ENCODE peak calls at places on chromosomes 1 and 21, in four cellular contexts. Q is stimulated activated CD8-positive, alpha-beta memory T cell treated with anti-CD3 and anti-CD28 coated beads, Interleukin-4, amount 100 ng/mL, for 1 hour; C is stimulated activated CD4-positive, alpha-beta T cell treated with anti-CD3 and anti-CD28 coated beads, Interleukin-4, amount 100 ng/mL, for 48 hours; U is RPMI8226. G is an unnamed sample.
A peak's percentile ranks its signal among the peaks of the same experiment; 100 is the strongest.

GRCh38 chr1:87367549-87367948 is 38.9 kb downstream of the LMO4 start:
- DNase-seq in Q (no peak), C (no peak), U (no peak), G (no peak)

GRCh38 chr1:54716299-54717047 is 812 bp downstream of the TTC4 start:
- DNase-seq in Q (no peak), C (peak; percentile 6), U (no peak), G (no peak)

GRCh38 chr1:55506686-55507577 is 291.8 kb upstream of the USP24 start:
- DNase-seq in Q (no peak), C (no peak), U (no peak), G (no peak)

GRCh38 chr1:3289502-3289901 is 165.0 kb upstream of the ARHGEF16 start:
- DNase-seq in Q (no peak), C (no peak), U (no peak), G (no peak)

GRCh38 chr1:26790551-26790953 is 2.8 kb downstream of the PIGV start:
- DNase-seq in Q (no peak), C (no peak), U (no peak), G (no peak)

GRCh38 chr1:12549106-12549459 is 68.9 kb downstream of the DHRS3 start:
- DNase-seq in Q (no peak), C (no peak), U (no peak), G (no peak)

GRCh38 chr1:94418664-94419655 is 771 bp downstream of the ABCD3 start:
- DNase-seq in Q (no peak), C (peak; percentile 13), U (peak; percentile 36), G (no peak)

GRCh38 chr21:41877901-41878830 is 978 bp downstream of the PRDM15 start:
- DNase-seq in Q (no peak), C (no peak), U (peak; percentile 67), G (peak; percentile 94)

GRCh38 chr1:43858324-43858723 is 75.3 kb upstream of the ARTN start:
- DNase-seq in Q (no peak), C (no peak), U (peak; percentile 67), G (no peak)